ENCODE peak calls at places on chromosomes 2 and 18, in five cellular contexts. V is keratinocyte; I is CD8-positive, alpha-beta T cell; B is tibial nerve; S is colonic mucosa. A is an unnamed sample. For H3K36me3 and H3K27me3, the result is how much of the 10 kb centered on the place peaks cover.

GRCh38 chr2:120436885-120437603 is 91.1 kb downstream of the INHBB start:
- DNase-seq in V (no peak), I (no peak), B (no peak), S (peak), A (no peak)

GRCh38 chr2:24489942-24490673 is 946 bp upstream of the NCOA1 start:
- DNase-seq in V (no peak), I (no peak), B (no peak), S (peak), A (no peak)

GRCh38 chr2:118847447-118848172 is at the start of gene EN1:
- DNase-seq in V (peak), I (no peak), B (no peak), S (no peak), A (no peak)

GRCh38 chr2:191539068-191539467 is 138.9 kb upstream of the NABP1 start:
- DNase-seq in V (no peak), I (peak), B (no peak), S (no peak), A (no peak)

GRCh38 chr2:175166216-175166824 is 1.7 kb downstream of the ATF2 start:
- DNase-seq in V (no peak), I (no peak), B (no peak), S (no peak), A (no peak)

GRCh38 chr2:226080323-226080722 is 680.8 kb downstream of the NYAP2 start:
- DNase-seq in V (no peak), I (no peak), B (no peak), S (no peak), A (no peak)

GRCh38 chr18:40662898-40663437 is 1292.1 kb upstream of the PIK3C3 start:
- DNase-seq in V (no peak), I (no peak), B (no peak), S (no peak), A (no peak)

GRCh38 chr2:44975571-44976450 is 33.4 kb downstream of the SIX2 start:
- DNase-seq in V (no peak), I (no peak), B (no peak), S (no peak), A (no peak)

GRCh38 chr2:157236404-157236803 is 21.1 kb upstream of the GALNT5 start:
- DNase-seq in V (no peak), I (no peak), B (no peak), S (no peak), A (no peak)

GRCh38 chr2:173119069-173119807 is 43.6 kb downstream of the MAP3K20 start:
- DNase-seq in V (no peak), I (no peak), B (no peak), S (peak), A (no peak)

GRCh38 chr2:46025081-46025480 is 272.1 kb upstream of the EPAS1 start:
- DNase-seq in V (no peak), I (no peak), B (no peak), S (no peak), A (no peak)

GRCh38 chr18:23998811-23999210 is 15.7 kb upstream of the TTC39C start:
- DNase-seq in V (peak), I (no peak), B (no peak), S (peak), A (no peak)

GRCh38 chr18:58402247-58402646 is 226.6 kb downstream of the ALPK2 start:
- DNase-seq in V (peak), I (no peak), B (no peak), S (no peak), A (no peak)

GRCh38 chr2:240557101-240557751 is 562 bp downstream of the ANKMY1 start:
- DNase-seq in V (no peak), I (no peak), B (no peak), S (peak), A (no peak)

GRCh38 chr2:222504714-222505113 is 80.4 kb downstream of the SGPP2 start:
- DNase-seq in V (no peak), I (no peak), B (no peak), S (no peak), A (no peak)

GRCh38 chr2:239269959-239270358 is 130.9 kb downstream of the HDAC4 start:
- DNase-seq in V (no peak), I (no peak), B (no peak), S (peak), A (no peak)

GRCh38 chr18:61973273-61974115 is 80.7 kb upstream of the RNF152 start:
- DNase-seq in V (no peak), I (no peak), B (no peak), S (no peak), A (no peak)

GRCh38 chr2:238097988-238098853 is 1.9 kb upstream of the ESPNL start:
- DNase-seq in V (peak), I (no peak), B (peak), S (peak), A (no peak)

GRCh38 chr2:205682239-205683021 is at the start of gene NRP2:
- DNase-seq in V (no peak), I (peak), B (peak), S (peak), A (no peak)

GRCh38 chr18:57333941-57334340 is 18.4 kb upstream of the ST8SIA3 start:
- DNase-seq in V (no peak), I (no peak), B (no peak), S (no peak), A (no peak)

GRCh38 chr2:20223345-20224190 is 1.4 kb downstream of the SDC1 start:
- DNase-seq in V (no peak), I (no peak), B (no peak), S (no peak), A (no peak)

GRCh38 chr2:150309681-150310080 is 177.8 kb downstream of the RND3 start:
- DNase-seq in V (no peak), I (no peak), B (no peak), S (peak), A (no peak)

GRCh38 chr2:191835539-191836350 is 11.1 kb downstream of the CAVIN2 start:
- DNase-seq in V (no peak), I (no peak), B (no peak), S (no peak), A (no peak)

DNA sequence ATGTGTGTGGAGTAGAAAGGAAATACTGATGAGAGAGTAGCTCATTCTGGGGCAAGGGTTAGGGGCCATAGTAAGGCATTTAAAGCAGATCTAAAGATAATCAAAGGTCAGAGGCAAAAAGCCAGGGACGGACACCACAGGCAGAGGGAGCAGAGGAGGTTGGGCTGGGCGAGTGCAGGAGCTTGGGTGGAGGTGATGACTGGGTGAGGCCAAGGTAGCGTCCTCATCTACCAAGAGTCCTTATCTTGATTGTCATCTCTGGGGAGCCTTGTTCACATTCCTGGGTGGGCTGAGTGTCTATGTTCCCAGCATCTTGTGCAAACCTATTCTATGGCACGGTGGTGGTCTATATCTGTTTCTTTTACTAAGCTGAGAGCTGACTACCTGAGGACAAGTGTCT is 26.1 kb upstream of the SAG start:
- DNase-seq in V (no peak), I (no peak), B (no peak), S (no peak), A (no peak)
- H3K36me3 ChIP-seq in V (under half), I (half or more), B (under half), S (under half), A (under half)

GRCh38 chr2:62550466-62550865 is 44.5 kb upstream of the TMEM17 start:
- DNase-seq in V (no peak), I (no peak), B (no peak), S (no peak), A (no peak)
- TF ChIP-seq CTCF in V (no peak), I (no peak), B (no peak), S (no peak), A (no peak)

DNA sequence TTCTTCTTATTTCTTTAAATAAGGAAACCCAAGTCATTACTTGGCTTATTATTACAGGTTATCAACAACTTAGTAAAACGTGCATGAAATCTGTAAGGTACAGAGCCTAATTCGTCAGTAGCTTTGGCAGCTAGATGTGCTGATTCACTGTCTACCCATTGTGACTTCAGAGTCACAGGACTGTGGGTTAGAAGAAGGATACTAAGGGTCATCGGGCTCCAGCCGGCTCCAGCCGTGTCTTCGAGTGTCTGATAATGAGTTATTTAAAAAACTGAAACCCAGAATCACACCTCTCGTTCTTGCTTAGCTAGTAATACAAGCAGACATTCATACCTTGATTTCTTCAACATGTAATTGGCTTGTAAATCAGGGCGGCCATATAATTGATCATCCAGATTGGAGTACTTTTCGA is 170.5 kb downstream of the FMNL2 start:
- DNase-seq in V (no peak), I (no peak), B (no peak), S (no peak), A (no peak)
- H3K27me3 ChIP-seq in V (under half), I (under half), B (under half), S (under half), A (under half)

GRCh38 chr18:50281972-50282520 is 723 bp upstream of the MBD1 start:
- DNase-seq in V (no peak), I (no peak), B (no peak), S (no peak), A (no peak)

GRCh38 chr18:50281295-50281971 is at the start of gene MBD1:
- DNase-seq in V (peak), I (peak), B (peak), S (peak), A (peak)

GRCh38 chr18:50280707-50281294 is 522 bp downstream of the MBD1 start:
- DNase-seq in V (no peak), I (no peak), B (no peak), S (no peak), A (no peak)

GRCh38 chr18:50277935-50278334 is 3.4 kb downstream of the MBD1 start:
- DNase-seq in V (no peak), I (no peak), B (no peak), S (no peak), A (no peak)

DNA sequence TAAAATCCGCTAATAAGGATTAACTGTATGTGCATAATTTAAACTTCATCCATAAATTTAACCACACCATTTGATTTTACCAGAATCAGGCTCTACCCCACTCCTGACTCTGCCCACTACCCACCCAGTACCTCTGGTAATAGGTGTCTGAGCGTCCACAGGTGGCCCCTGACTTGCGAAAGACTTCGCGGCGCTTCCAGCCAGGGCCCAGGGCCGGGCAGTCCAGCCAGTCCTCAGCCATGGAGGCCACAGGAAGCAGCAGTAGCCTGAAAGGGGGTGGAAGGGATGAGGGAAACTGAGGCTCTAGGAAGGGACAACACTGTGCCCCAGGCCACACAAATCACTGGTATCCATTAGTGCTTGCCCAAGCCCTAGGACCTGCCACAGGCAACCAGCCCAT is 1.6 kb downstream of the MBD1 start:
- DNase-seq in V (no peak), I (no peak), B (no peak), S (no peak), A (no peak)
- H3K36me3 ChIP-seq in V (under half), I (under half), B (under half), S (under half), A (under half)

GRCh38 chr2:10030311-10030736 is 13.0 kb upstream of the KLF11 start:
- DNase-seq in V (no peak), I (no peak), B (no peak), S (peak), A (no peak)
- TF ChIP-seq CTCF in V (no peak), I (no peak), B (no peak), S (no peak), A (no peak)

GRCh38 chr2:11691071-11691660 is 21.2 kb upstream of the NTSR2 start:
- DNase-seq in V (no peak), I (no peak), B (no peak), S (no peak), A (no peak)
- H3K27me3 ChIP-seq in V (under half), I (under half), B (under half), S (under half), A (under half)

DNA sequence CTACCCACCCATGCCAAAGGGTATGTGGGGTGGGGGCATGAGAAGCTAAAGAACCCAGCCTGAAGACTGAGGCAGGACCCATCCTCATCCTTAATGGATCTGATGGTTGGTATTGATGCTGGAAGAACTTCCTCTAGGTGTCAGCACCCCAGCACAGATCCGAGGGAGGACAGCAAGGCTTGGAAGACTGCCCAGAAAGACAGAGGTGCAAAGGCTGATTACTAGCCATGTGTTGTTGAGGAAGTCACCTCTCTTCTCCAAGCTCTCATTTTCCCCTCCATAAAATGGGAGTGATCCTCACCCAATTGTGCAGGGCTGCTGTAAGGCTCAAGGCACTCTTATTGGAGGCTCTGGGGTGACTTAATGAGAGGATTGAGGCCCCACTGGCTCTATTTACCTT is 256.5 kb downstream of the CELF4 start:
- DNase-seq in V (no peak), I (no peak), B (no peak), S (no peak), A (no peak)
- H3K36me3 ChIP-seq in V (under half), I (under half), B (under half), S (under half), A (under half)

DNA sequence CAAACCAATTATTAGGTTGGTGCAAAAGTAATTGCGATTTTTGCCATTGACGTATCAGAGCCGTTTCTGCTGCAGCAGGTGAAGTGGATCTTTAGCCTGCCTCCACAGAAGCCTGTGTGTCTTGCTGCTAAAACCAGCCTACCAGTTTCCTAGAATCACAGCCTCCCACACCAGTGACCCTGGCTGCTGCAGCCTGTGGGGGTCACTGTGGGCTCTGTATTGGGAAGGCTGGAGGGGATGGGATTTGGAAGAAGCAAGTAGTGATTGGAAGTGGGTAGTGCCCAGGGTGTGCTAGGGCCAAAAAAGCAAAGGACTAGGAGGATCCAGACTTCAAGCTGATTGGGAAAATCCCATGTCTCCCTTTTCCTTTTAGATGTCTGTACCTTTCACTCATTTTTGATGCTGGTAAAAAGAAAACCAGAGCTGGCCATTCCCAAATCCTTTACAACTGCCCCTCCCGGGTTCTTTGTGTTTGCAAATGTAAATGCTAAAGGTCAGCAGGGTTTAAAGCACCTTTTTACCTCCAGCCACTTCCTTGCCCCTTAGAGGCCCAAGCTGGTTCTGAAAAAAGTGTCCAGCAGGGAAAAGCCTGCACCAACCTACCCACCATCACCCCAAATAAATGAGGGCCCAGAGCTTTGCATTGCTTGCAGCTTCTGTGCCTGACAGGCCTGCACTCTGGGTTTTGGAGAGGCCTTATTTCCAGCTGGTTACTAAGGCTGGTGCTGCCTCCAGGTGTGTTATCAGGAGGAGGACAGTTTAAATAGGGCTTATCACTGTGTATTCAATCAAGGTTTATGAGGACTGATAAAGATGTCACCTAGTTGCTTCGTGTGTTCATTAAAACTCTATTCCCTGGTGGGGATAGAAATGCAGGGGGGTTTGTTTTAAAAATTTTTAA is 172.0 kb downstream of the MIB1 start:
- DNase-seq in V (no peak), I (no peak), B (no peak), S (peak), A (no peak)
- TF ChIP-seq CTCF in V (peak), I (no peak), B (no peak), S (no peak), A (no peak)

GRCh38 chr2:96117701-96118588 is 1.6 kb upstream of the ADRA2B start:
- DNase-seq in V (no peak), I (peak), B (no peak), S (no peak), A (no peak)

GRCh38 chr2:96119389-96119751 is 3.0 kb upstream of the ADRA2B start:
- DNase-seq in V (no peak), I (no peak), B (no peak), S (no peak), A (no peak)

GRCh38 chr2:96119981-96120720 is 3.8 kb upstream of the ADRA2B start:
- DNase-seq in V (no peak), I (no peak), B (no peak), S (no peak), A (no peak)

GRCh38 chr2:96116879-96117533 is 635 bp upstream of the ADRA2B start:
- DNase-seq in V (no peak), I (peak), B (no peak), S (peak), A (no peak)

GRCh38 chr2:96118698-96119388 is 2.5 kb upstream of the ADRA2B start:
- DNase-seq in V (no peak), I (peak), B (no peak), S (no peak), A (no peak)
- H3K27me3 ChIP-seq in V (half or more), I (under half), B (half or more), S (under half), A (under half)

A was measured in BJ.